ENCODE peak calls at places on chromosomes 3 and 15, in ten cellular contexts. One of them, this sample, is unnamed.

GRCh38 chr15:82021992-82022391 is 23.8 kb downstream of the MEX3B start:
- DNase-seq in occipital lobe: no peak
- DNase-seq in stimulated activated naive CD8-positive, alpha-beta T cell treated with anti-CD3 and anti-CD28 coated beads, Interleukin-15, amount 100 ng/mL, for 72 hours: no peak
- DNase-seq in AG09319: no peak
- DNase-seq in HuH-7: no peak
- DNase-seq in SJSA1: no peak
- DNase-seq in HT1080: peak
- DNase-seq in OCI-LY7: no peak
- DNase-seq in KBM-7: peak
- DNase-seq in activated naive CD4-positive, alpha-beta T cell treated with Interleukin-2 at 50 U/mL for 16 hours: no peak
- DNase-seq in this sample: no peak

GRCh38 chr3:130345487-130346079 is at the start of gene COL6A5:
- DNase-seq in occipital lobe: no peak
- DNase-seq in stimulated activated naive CD8-positive, alpha-beta T cell treated with anti-CD3 and anti-CD28 coated beads, Interleukin-15, amount 100 ng/mL, for 72 hours: no peak
- DNase-seq in AG09319: no peak
- DNase-seq in HuH-7: no peak
- DNase-seq in SJSA1: no peak
- DNase-seq in HT1080: no peak
- DNase-seq in OCI-LY7: no peak
- DNase-seq in KBM-7: no peak
- DNase-seq in activated naive CD4-positive, alpha-beta T cell treated with Interleukin-2 at 50 U/mL for 16 hours: no peak
- DNase-seq in this sample: no peak

GRCh38 chr3:139113231-139113749 is 68.6 kb upstream of the PRR23C start:
- DNase-seq in occipital lobe: no peak
- DNase-seq in stimulated activated naive CD8-positive, alpha-beta T cell treated with anti-CD3 and anti-CD28 coated beads, Interleukin-15, amount 100 ng/mL, for 72 hours: no peak
- DNase-seq in AG09319: no peak
- DNase-seq in HuH-7: no peak
- DNase-seq in SJSA1: no peak
- DNase-seq in HT1080: no peak
- DNase-seq in OCI-LY7: no peak
- DNase-seq in KBM-7: no peak
- DNase-seq in activated naive CD4-positive, alpha-beta T cell treated with Interleukin-2 at 50 U/mL for 16 hours: no peak
- DNase-seq in this sample: no peak

GRCh38 chr3:12974819-12975218 is 98.4 kb downstream of the IQSEC1 start:
- DNase-seq in occipital lobe: no peak
- DNase-seq in stimulated activated naive CD8-positive, alpha-beta T cell treated with anti-CD3 and anti-CD28 coated beads, Interleukin-15, amount 100 ng/mL, for 72 hours: no peak
- DNase-seq in AG09319: no peak
- DNase-seq in HuH-7: no peak
- DNase-seq in SJSA1: no peak
- DNase-seq in HT1080: no peak
- DNase-seq in OCI-LY7: no peak
- DNase-seq in KBM-7: no peak
- DNase-seq in activated naive CD4-positive, alpha-beta T cell treated with Interleukin-2 at 50 U/mL for 16 hours: no peak
- DNase-seq in this sample: no peak

GRCh38 chr3:17057316-17057715 is 172.6 kb downstream of the PLCL2 start:
- DNase-seq in occipital lobe: no peak
- DNase-seq in stimulated activated naive CD8-positive, alpha-beta T cell treated with anti-CD3 and anti-CD28 coated beads, Interleukin-15, amount 100 ng/mL, for 72 hours: no peak
- DNase-seq in AG09319: no peak
- DNase-seq in HuH-7: no peak
- DNase-seq in SJSA1: no peak
- DNase-seq in HT1080: no peak
- DNase-seq in OCI-LY7: no peak
- DNase-seq in KBM-7: no peak
- DNase-seq in activated naive CD4-positive, alpha-beta T cell treated with Interleukin-2 at 50 U/mL for 16 hours: no peak
- DNase-seq in this sample: no peak

GRCh38 chr3:37955918-37956317 is 34.7 kb upstream of the VILL start:
- DNase-seq in occipital lobe: no peak
- DNase-seq in stimulated activated naive CD8-positive, alpha-beta T cell treated with anti-CD3 and anti-CD28 coated beads, Interleukin-15, amount 100 ng/mL, for 72 hours: no peak
- DNase-seq in AG09319: no peak
- DNase-seq in HuH-7: no peak
- DNase-seq in SJSA1: no peak
- DNase-seq in HT1080: no peak
- DNase-seq in OCI-LY7: peak
- DNase-seq in KBM-7: peak
- DNase-seq in activated naive CD4-positive, alpha-beta T cell treated with Interleukin-2 at 50 U/mL for 16 hours: no peak
- DNase-seq in this sample: no peak

GRCh38 chr3:126927846-126928245 is 55.1 kb upstream of the PLXNA1 start:
- DNase-seq in occipital lobe: no peak
- DNase-seq in stimulated activated naive CD8-positive, alpha-beta T cell treated with anti-CD3 and anti-CD28 coated beads, Interleukin-15, amount 100 ng/mL, for 72 hours: no peak
- DNase-seq in AG09319: no peak
- DNase-seq in HuH-7: no peak
- DNase-seq in SJSA1: no peak
- DNase-seq in HT1080: peak
- DNase-seq in OCI-LY7: no peak
- DNase-seq in KBM-7: no peak
- DNase-seq in activated naive CD4-positive, alpha-beta T cell treated with Interleukin-2 at 50 U/mL for 16 hours: no peak
- DNase-seq in this sample: no peak

GRCh38 chr3:66344391-66344811 is 123.6 kb downstream of the SLC25A26 start:
- DNase-seq in occipital lobe: no peak
- DNase-seq in stimulated activated naive CD8-positive, alpha-beta T cell treated with anti-CD3 and anti-CD28 coated beads, Interleukin-15, amount 100 ng/mL, for 72 hours: no peak
- DNase-seq in AG09319: no peak
- DNase-seq in HuH-7: peak
- DNase-seq in SJSA1: no peak
- DNase-seq in HT1080: no peak
- DNase-seq in OCI-LY7: no peak
- DNase-seq in KBM-7: no peak
- DNase-seq in activated naive CD4-positive, alpha-beta T cell treated with Interleukin-2 at 50 U/mL for 16 hours: no peak
- DNase-seq in this sample: no peak